ENCODE peak calls at places on chromosomes 7 and 10, in nine cellular contexts. N, K, B, X, O, J, G, Z and U are unnamed samples.

GRCh38 chr7:105389090-105389650 is 449 bp upstream of the SRPK2 start:
- DNase-seq in X (peak; percentile 67), B (peak; percentile 56), G (peak; percentile 73), Z (peak; percentile 52), J (peak; percentile 68), K (peak; percentile 54), N (peak; percentile 34), O (peak; percentile 57), U (no peak)

GRCh38 chr10:43265799-43266721 is 805 bp downstream of the RASGEF1A start:
- DNase-seq in G (peak; percentile 59), N (peak; percentile 54), O (peak; percentile 40), X (no peak), K (no peak), J (peak; percentile 66), B (peak; percentile 66), Z (no peak), U (no peak)

GRCh38 chr10:59838390-59838789 is 68.0 kb downstream of the CCDC6 start:
- DNase-seq in O (no peak), Z (no peak), B (no peak), J (no peak), X (no peak), G (no peak), K (no peak), N (no peak), U (no peak)

GRCh38 chr7:76513817-76514799 is 3.8 kb downstream of the UPK3B start:
- DNase-seq in B (no peak), N (no peak), G (peak; percentile 1), K (no peak), Z (no peak), O (no peak), X (no peak), J (no peak), U (no peak)

GRCh38 chr10:20988357-20988983 is 91.4 kb upstream of the NEBL start:
- DNase-seq in K (peak; percentile 41), O (no peak), J (no peak), B (no peak), G (no peak), Z (no peak), X (peak; percentile 66), N (no peak), U (no peak)

GRCh38 chr10:4902571-4903011 is 60.6 kb upstream of the AKR1C1 start:
- DNase-seq in J (no peak), K (peak; percentile 75), X (peak; percentile 82), N (peak; percentile 26), B (peak; percentile 89), G (no peak), O (no peak), Z (no peak), U (no peak)

GRCh38 chr10:5283305-5284158 is 81.2 kb upstream of the UCN3 start:
- DNase-seq in J (peak; percentile 76), X (peak; percentile 79), G (peak; percentile 77), N (peak; percentile 71), Z (peak; percentile 58), K (peak; percentile 83), O (peak; percentile 76), B (peak; percentile 81), U (peak; percentile 46)

GRCh38 chr10:27547047-27547446 is 42.9 kb downstream of the RAB18 start:
- DNase-seq in N (no peak), X (no peak), J (no peak), B (no peak), Z (no peak), O (no peak), G (no peak), K (no peak), U (no peak)

GRCh38 chr7:158252081-158252836 is 335.4 kb downstream of the PTPRN2 start:
- DNase-seq in J (no peak), X (no peak), K (no peak), G (peak; percentile 39), N (no peak), B (no peak), Z (no peak), O (no peak), U (no peak)

GRCh38 chr7:53744361-53744760 is 708.9 kb downstream of the POM121L12 start:
- DNase-seq in J (no peak), O (no peak), Z (no peak), N (no peak), K (peak; percentile 1), G (no peak), B (no peak), X (no peak), U (no peak)

GRCh38 chr7:112592565-112592964 is 111.8 kb downstream of the LSMEM1 start:
- DNase-seq in N (no peak), Z (no peak), K (no peak), G (no peak), B (no peak), J (no peak), O (no peak), X (no peak), U (no peak)

GRCh38 chr10:122341141-122341810 is 33.2 kb upstream of the PLEKHA1 start:
- DNase-seq in Z (no peak), K (no peak), N (no peak), G (no peak), X (peak; percentile 48), B (peak; percentile 63), O (no peak), J (no peak), U (no peak)

GRCh38 chr10:26488344-26488743 is 50.2 kb downstream of the APBB1IP start:
- DNase-seq in N (peak; percentile 47), Z (no peak), K (peak; percentile 34), B (no peak), O (no peak), X (no peak), J (no peak), G (no peak), U (no peak)

GRCh38 chr10:97356318-97356914 is 21.9 kb upstream of the FRAT2 start:
- DNase-seq in B (no peak), O (no peak), K (no peak), Z (no peak), G (no peak), J (no peak), N (no peak), X (no peak), U (no peak)
- TF ChIP-seq CTCF in B (no peak), O (no peak), K (no peak), Z (no peak), G (no peak), J (no peak), N (no peak), X (no peak), U (no peak)

DNA sequence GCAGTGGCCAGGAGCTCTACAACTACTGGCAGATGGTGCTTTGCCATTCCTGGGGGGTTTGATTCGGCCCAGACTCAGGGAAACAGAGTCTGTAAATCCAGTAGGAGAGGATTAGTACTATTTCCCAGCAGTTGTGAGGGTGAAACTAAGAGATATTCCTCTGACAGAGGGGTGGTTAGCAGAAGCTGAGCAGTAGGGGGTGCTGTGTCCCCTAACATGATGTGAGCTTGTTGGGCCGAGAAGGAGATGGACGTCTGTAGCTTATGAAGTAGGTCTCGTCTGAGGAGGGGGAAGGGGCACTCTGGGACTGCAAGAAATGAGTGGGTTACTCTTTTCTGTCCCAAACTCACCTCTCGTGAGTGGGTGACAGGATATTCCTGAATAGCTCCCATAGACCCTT is 179.2 kb upstream of the MBL2 start:
- DNase-seq in Z (peak; percentile 55), X (peak; percentile 82), J (peak; percentile 45), B (peak; percentile 73), K (peak; percentile 66), O (peak; percentile 62), G (peak; percentile 75), N (peak; percentile 38), U (peak; percentile 75)
- TF ChIP-seq CTCF in Z (peak; percentile 37), X (peak; percentile 64), J (peak; percentile 56), B (peak; percentile 64), K (peak; percentile 33), O (peak; percentile 44), G (peak; percentile 71), N (no peak), U (peak; percentile 56)

GRCh38 chr10:85175635-85176034 is 847.2 kb downstream of the CCSER2 start:
- DNase-seq in G (peak; percentile 3), O (no peak), K (no peak), J (no peak), Z (peak; percentile 8), N (no peak), B (no peak), X (no peak), U (no peak)
- TF ChIP-seq CTCF in G (no peak), O (no peak), K (no peak), J (no peak), Z (no peak), N (no peak), B (no peak), X (no peak), U (no peak)

GRCh38 chr10:12800302-12800701 is 201.2 kb downstream of the CCDC3 start:
- DNase-seq in J (no peak), N (no peak), G (no peak), X (no peak), O (no peak), Z (no peak), K (no peak), B (no peak), U (no peak)
- TF ChIP-seq CTCF in J (peak; percentile 43), N (no peak), G (peak; percentile 51), X (peak; percentile 2), O (no peak), Z (peak; percentile 36), K (no peak), B (no peak), U (peak; percentile 36)

DNA sequence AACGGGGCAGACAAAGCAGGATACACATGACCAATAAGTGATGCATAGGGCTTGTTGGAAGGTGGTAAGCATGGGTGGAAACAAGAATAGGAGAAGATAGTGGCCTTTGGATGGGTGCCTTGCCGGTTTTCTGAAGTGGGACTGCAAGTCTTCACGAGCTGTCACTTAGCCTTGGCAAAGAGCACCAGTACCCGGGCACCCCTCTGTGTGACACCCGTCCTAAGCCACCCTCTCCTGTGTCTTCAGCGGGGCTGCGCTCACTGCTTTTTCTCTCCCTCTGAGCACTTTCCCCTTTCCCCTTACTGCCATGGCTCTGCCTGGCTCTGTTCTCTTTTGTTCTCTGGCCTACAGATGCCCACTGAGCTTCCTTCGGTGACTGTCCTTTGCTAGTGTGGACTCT is 399.7 kb upstream of the MKI67 start:
- DNase-seq in B (no peak), J (no peak), Z (no peak), K (no peak), X (no peak), O (no peak), G (no peak), N (no peak), U (no peak)
- TF ChIP-seq CTCF in B (no peak), J (no peak), Z (no peak), K (no peak), X (no peak), O (no peak), G (no peak), N (no peak), U (no peak)

GRCh38 chr7:66894463-66895080 is 26.5 kb upstream of the TMEM248 start:
- DNase-seq in B (no peak), O (no peak), N (no peak), X (peak; percentile 50), K (peak; percentile 33), J (no peak), Z (peak; percentile 18), G (peak; percentile 77), U (peak; percentile 34)
- TF ChIP-seq CTCF in B (peak; percentile 21), O (no peak), N (no peak), X (no peak), K (no peak), J (no peak), Z (no peak), G (peak; percentile 42), U (no peak)